ENCODE peak calls at places on chromosome 20, in six cellular contexts. S is astrocyte of the spinal cord, K is right lobe of liver, L is uterus, I is lower leg skin, Z is thyroid gland. W is an unnamed sample.

GRCh38 chr20:17643531-17644188 is 38.4 kb downstream of the RRBP1 start:
- DNase-seq in S (no peak), K (no peak), L (no peak), I (no peak), Z (peak), W (no peak)

GRCh38 chr20:50379991-50380696 is 130.0 kb upstream of the PTPN1 start:
- DNase-seq in S (no peak), K (peak), L (no peak), I (no peak), Z (no peak), W (no peak)

GRCh38 chr20:62087227-62087626 is 21.5 kb upstream of the TAF4 start:
- DNase-seq in S (no peak), K (no peak), L (no peak), I (no peak), Z (no peak), W (no peak)

GRCh38 chr20:34473262-34473883 is 42.8 kb upstream of the DYNLRB1 start:
- DNase-seq in S (peak), K (peak), L (peak), I (peak), Z (peak), W (no peak)

GRCh38 chr20:11838076-11838636 is 79.5 kb upstream of the BTBD3 start:
- DNase-seq in S (no peak), K (no peak), L (no peak), I (no peak), Z (no peak), W (no peak)

GRCh38 chr20:4962257-4962855 is 39.0 kb downstream of the SLC23A2 start:
- DNase-seq in S (no peak), K (no peak), L (no peak), I (no peak), Z (no peak), W (no peak)

GRCh38 chr20:41476013-41476441 is 109.4 kb upstream of the EMILIN3 start:
- DNase-seq in S (peak), K (no peak), L (no peak), I (no peak), Z (peak), W (peak)

GRCh38 chr20:419556-420168 is 11.6 kb downstream of the RBCK1 start:
- DNase-seq in S (no peak), K (peak), L (no peak), I (no peak), Z (no peak), W (no peak)

GRCh38 chr20:43837856-43838702 is 76.6 kb upstream of the TOX2 start:
- DNase-seq in S (no peak), K (no peak), L (no peak), I (peak), Z (no peak), W (no peak)

GRCh38 chr20:35174458-35175216 is 2.8 kb downstream of the PROCR start:
- DNase-seq in S (no peak), K (peak), L (peak), I (no peak), Z (peak), W (no peak)

GRCh38 chr20:4261333-4262284 is 246.3 kb upstream of the RNF24 start:
- DNase-seq in S (peak), K (no peak), L (no peak), I (no peak), Z (no peak), W (no peak)

GRCh38 chr20:17495826-17496225 is 35.4 kb downstream of the BFSP1 start:
- DNase-seq in S (no peak), K (no peak), L (no peak), I (peak), Z (no peak), W (no peak)

GRCh38 chr20:40860487-40860902 is 168.1 kb upstream of the TOP1 start:
- DNase-seq in S (peak), K (no peak), L (no peak), I (no peak), Z (no peak), W (no peak)

GRCh38 chr20:48710341-48711043 is 117.3 kb downstream of the PREX1 start:
- DNase-seq in S (no peak), K (no peak), L (no peak), I (no peak), Z (no peak), W (no peak)

GRCh38 chr20:11084508-11084907 is 410.7 kb upstream of the JAG1 start:
- DNase-seq in S (no peak), K (no peak), L (no peak), I (no peak), Z (no peak), W (no peak)

GRCh38 chr20:10219993-10220750 is 1.5 kb downstream of the SNAP25 start:
- DNase-seq in S (no peak), K (no peak), L (no peak), I (no peak), Z (no peak), W (no peak)

GRCh38 chr20:31923388-31924271 is 28.2 kb downstream of the PDRG1 start:
- DNase-seq in S (no peak), K (no peak), L (no peak), I (no peak), Z (no peak), W (no peak)

GRCh38 chr20:955111-955510 is 39.0 kb upstream of the ANGPT4 start:
- DNase-seq in S (no peak), K (no peak), L (no peak), I (no peak), Z (no peak), W (no peak)

GRCh38 chr20:8161262-8162071 is 29.4 kb downstream of the PLCB1 start:
- DNase-seq in S (no peak), K (no peak), L (no peak), I (no peak), Z (no peak), W (no peak)

GRCh38 chr20:33992145-33992922 is 1.4 kb upstream of the RALY start:
- DNase-seq in S (no peak), K (no peak), L (no peak), I (no peak), Z (no peak), W (peak)

GRCh38 chr20:53755733-53756523 is 162.3 kb upstream of the ZNF217 start:
- DNase-seq in S (no peak), K (no peak), L (no peak), I (no peak), Z (no peak), W (no peak)

GRCh38 chr20:38534756-38535155 is 46.2 kb upstream of the ADIG start:
- DNase-seq in S (no peak), K (no peak), L (no peak), I (no peak), Z (no peak), W (no peak)

GRCh38 chr20:9515761-9516657 is 1.6 kb downstream of the LAMP5 start:
- DNase-seq in S (no peak), K (no peak), L (no peak), I (no peak), Z (peak), W (no peak)

GRCh38 chr20:54067606-54068174 is 2.7 kb downstream of the BCAS1 start:
- DNase-seq in S (peak), K (peak), L (no peak), I (no peak), Z (peak), W (peak)

GRCh38 chr20:22583773-22584629 is at the start of gene FOXA2:
- DNase-seq in S (peak), K (peak), L (no peak), I (no peak), Z (peak), W (no peak)

GRCh38 chr20:22584630-22584921 is 204 bp upstream of the FOXA2 start:
- DNase-seq in S (no peak), K (peak), L (no peak), I (no peak), Z (peak), W (no peak)

GRCh38 chr20:22585786-22586493 is 1.6 kb upstream of the FOXA2 start:
- DNase-seq in S (no peak), K (no peak), L (no peak), I (no peak), Z (no peak), W (no peak)

GRCh38 chr20:22584922-22585785 is 782 bp upstream of the FOXA2 start:
- DNase-seq in S (no peak), K (peak), L (no peak), I (no peak), Z (peak), W (no peak)

GRCh38 chr20:22586645-22587310 is 2.4 kb upstream of the FOXA2 start:
- DNase-seq in S (no peak), K (peak), L (no peak), I (no peak), Z (peak), W (no peak)
- TF ChIP-seq CTCF in S (peak), K (peak), L (no peak), I (no peak), Z (no peak), W (peak)

GRCh38 chr20:19855426-19855825 is 97.4 kb downstream of the RIN2 start:
- DNase-seq in S (no peak), K (no peak), L (no peak), I (no peak), Z (no peak), W (no peak)

GRCh38 chr20:19847383-19847782 is 89.3 kb downstream of the RIN2 start:
- DNase-seq in S (no peak), K (no peak), L (no peak), I (no peak), Z (no peak), W (no peak)

GRCh38 chr20:19851863-19852262 is 93.8 kb downstream of the RIN2 start:
- DNase-seq in S (no peak), K (no peak), L (no peak), I (no peak), Z (no peak), W (no peak)

GRCh38 chr20:19850190-19850533 is 92.1 kb downstream of the RIN2 start:
- DNase-seq in S (no peak), K (no peak), L (peak), I (no peak), Z (peak), W (no peak)

DNA sequence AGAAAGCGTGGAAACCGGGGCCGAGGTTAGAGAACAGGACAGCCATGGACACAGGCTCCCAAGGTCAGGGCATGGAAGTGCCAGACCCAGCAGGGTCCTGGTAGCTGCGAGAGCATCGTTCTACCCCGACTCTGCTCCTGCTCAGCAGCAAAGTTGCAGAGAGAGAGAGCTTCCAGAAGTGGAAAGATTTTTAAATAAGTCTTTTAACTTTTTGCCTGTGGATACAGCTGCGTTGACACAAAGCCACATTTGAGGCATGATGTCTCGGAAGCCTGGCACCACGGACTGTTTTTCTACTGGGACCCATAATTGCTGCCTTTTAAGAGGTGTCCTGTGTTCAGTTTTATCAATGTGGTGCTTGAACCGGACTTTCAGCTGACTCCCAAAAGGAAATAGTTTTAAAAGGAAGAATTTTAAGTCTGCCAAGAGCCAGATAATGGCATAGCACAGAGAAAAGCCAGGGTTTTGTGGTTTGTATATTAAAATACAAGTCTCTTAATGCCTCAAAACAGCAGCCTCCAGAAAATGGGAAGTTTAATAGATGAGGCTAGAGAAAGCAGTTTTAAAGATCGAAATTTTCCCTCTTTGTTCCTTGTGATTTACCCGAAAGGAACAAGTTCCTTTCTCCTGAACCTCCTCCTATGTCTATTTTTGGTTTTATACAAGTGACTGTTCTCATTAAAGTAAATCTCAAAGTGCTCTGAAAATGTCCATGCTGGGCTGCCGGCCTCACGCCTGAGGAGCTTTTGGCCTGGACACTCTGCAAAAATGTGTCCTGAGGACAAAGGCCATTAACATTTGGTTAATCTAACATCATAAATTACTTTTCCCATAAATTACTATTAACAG is 91.5 kb downstream of the RIN2 start:
- DNase-seq in S (peak), K (no peak), L (no peak), I (no peak), Z (no peak), W (no peak)
- H3K4me3 ChIP-seq in S (no peak), K (no peak), L (no peak), I (no peak), Z (no peak), W (no peak)

GRCh38 chr20:25197173-25197869 is 1.8 kb downstream of the ENTPD6 start:
- DNase-seq in S (no peak), K (no peak), L (no peak), I (peak), Z (no peak), W (no peak)

GRCh38 chr20:25196701-25197120 is 1.2 kb downstream of the ENTPD6 start:
- DNase-seq in S (peak), K (no peak), L (no peak), I (peak), Z (no peak), W (no peak)

GRCh38 chr20:25195962-25196700 is 619 bp downstream of the ENTPD6 start:
- DNase-seq in S (no peak), K (peak), L (no peak), I (no peak), Z (peak), W (no peak)

GRCh38 chr20:25194333-25194972 is 1.1 kb upstream of the ENTPD6 start:
- DNase-seq in S (no peak), K (peak), L (no peak), I (peak), Z (no peak), W (no peak)

DNA sequence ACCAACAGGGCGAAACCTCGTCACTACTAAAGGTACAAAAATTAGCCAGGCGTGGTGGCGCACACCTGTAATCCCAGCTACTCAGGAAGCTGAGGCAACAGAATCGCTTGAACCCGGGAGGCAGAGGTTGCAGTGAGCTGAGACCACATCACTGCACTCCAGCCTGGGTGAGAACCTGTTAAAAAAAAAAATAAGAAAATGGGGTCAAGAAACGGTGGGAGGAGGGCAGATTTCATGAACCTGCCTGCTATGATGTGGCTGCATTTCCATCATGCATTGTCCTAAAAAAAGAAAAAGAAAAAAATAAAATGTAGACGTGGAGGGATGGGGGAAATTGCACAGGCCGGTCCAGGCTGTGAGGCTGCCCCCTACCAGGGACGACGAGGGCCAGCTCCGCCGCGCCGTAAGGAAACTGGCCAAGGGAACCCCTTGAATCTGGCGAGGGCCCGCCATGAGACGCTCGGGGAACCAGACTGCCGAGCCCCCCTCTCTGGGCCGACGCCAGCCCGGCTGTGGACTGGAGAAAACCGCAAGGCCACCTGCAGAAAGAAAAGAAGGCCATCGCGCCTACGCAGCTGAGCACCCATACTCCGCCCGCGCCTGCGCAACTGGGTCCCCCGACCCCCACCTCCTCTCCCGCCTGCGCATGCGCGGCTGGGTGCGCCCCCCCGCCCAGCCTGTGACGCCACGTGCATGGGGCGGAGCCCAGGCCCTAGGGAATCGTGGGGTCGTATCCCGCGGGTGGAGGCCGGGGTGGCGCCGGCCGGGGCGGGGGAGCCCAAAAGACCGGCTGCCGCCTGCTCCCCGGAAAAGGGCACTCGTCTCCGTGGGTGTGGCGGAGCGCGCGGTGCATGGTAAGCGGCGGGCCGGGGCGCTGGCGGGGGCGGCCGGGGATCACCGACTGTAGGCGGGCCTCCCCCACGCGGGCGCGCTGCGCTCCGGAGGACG is at the start of gene ENTPD6:
- DNase-seq in S (peak), K (peak), L (peak), I (peak), Z (peak), W (no peak)
- TF ChIP-seq CTCF in S (peak), K (peak), L (peak), I (peak), Z (no peak), W (peak)

DNA sequence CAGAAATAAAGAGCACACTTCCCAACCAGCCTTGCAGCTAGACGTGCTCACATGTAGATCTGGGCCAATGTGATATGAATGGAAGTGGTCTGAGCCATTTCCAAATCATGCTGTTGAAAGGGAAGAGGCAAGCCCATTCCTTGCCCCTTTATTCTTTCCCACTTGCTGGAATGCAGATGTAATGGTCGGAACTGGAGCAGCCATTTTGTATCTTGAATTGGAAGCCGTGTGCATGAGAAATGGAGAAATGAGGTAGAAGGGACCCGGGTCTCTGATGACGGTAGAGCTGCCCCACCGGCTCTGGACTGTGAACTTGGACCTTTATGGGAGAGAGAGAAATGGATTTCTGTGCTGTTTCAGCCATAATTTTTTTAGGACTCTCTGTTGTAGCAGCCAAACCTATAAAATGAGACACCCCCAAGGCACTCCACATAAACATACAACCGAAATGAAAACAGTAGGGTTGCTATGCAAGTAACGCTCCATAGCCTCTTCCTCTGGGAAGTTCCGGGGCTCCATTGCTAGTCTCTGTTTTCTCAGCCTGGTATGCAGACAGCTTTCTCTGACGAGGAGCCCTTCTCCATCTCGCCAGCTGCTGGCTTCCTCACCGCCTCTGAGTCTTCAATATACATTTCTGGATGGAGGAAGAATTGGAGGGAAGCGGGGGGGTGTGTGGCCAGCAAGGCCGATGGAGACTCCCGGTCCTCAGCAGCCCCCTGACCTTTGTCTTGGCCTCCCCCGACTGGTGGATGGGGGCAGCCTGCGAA is 54.7 kb upstream of the STX16 start:
- DNase-seq in S (no peak), K (no peak), L (no peak), I (no peak), Z (no peak), W (no peak)
- H3K4me3 ChIP-seq in S (no peak), K (no peak), L (no peak), I (no peak), Z (no peak), W (no peak)

DNA sequence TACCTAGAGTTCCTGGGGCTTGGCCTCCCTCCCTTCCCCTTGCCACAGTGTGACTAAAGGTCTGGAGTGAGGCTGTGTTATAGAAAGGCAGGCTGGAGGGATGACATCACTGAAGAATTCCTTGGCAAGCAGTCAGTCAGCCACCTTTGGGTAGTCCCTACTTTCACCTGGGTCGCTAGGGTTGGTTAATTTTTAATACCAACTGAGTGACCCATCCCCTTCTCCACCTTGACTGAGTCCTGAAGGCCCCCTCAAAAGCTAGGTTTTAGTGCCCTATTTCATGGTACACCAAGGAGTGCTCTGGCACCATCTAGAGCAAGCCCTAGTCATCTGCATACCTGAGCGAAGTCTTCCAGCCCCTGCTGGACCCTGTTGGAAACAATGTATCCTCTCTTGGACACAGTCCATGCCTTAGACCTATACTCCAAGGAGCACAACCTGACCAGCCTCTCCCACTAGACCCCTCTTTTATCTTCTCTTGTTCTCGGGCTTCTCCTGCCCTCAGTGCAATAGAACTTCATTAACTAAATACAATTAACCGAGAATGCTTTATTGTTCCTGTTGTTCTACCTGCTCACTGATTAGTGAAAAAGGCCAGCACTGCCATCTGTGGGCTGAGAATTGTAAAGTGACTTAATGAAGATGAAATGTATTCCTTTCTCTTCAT is 44.6 kb downstream of the RIN2 start:
- DNase-seq in S (peak), K (peak), L (no peak), I (no peak), Z (peak), W (peak)
- TF ChIP-seq CTCF in S (peak), K (no peak), L (peak), I (no peak), Z (no peak), W (peak)

GRCh38 chr20:23224806-23225205 is 125.8 kb upstream of the NXT1 start:
- DNase-seq in S (no peak), K (no peak), L (no peak), I (peak), Z (no peak), W (no peak)
- H3K4me3 ChIP-seq in S (no peak), K (no peak), L (no peak), I (no peak), Z (no peak), W (no peak)

GRCh38 chr20:36862857-36863668 is 12.9 kb upstream of the TLDC2 start:
- DNase-seq in S (no peak), K (no peak), L (no peak), I (no peak), Z (no peak), W (no peak)
- TF ChIP-seq CTCF in S (no peak), K (no peak), L (no peak), I (no peak), Z (no peak), W (no peak)

W was measured in epithelial cell of proximal tubule.